ENCODE peak calls at places on chromosome 7, in seven cellular contexts. One of them, this sample, is unnamed.

GRCh38 chr7:19369806-19370205 is 224.6 kb upstream of the FERD3L start:
- DNase-seq in CD4-positive, alpha-beta memory T cell: no peak
- DNase-seq in HCT116: no peak
- DNase-seq in upper lobe of left lung: no peak
- DNase-seq in aorta: no peak
- DNase-seq in tibial nerve: no peak
- DNase-seq in HL-60: no peak
- DNase-seq in this sample: no peak

GRCh38 chr7:2872296-2872874 is 28.3 kb upstream of the GNA12 start:
- DNase-seq in CD4-positive, alpha-beta memory T cell: no peak
- DNase-seq in HCT116: no peak
- DNase-seq in upper lobe of left lung: no peak
- DNase-seq in aorta: no peak
- DNase-seq in tibial nerve: no peak
- DNase-seq in HL-60: no peak
- DNase-seq in this sample: no peak

GRCh38 chr7:150978136-150978789 is at the start of gene KCNH2:
- DNase-seq in CD4-positive, alpha-beta memory T cell: no peak
- DNase-seq in HCT116: no peak
- DNase-seq in upper lobe of left lung: no peak
- DNase-seq in aorta: no peak
- DNase-seq in tibial nerve: no peak
- DNase-seq in HL-60: no peak
- DNase-seq in this sample: peak; percentile 45

GRCh38 chr7:51344406-51344805 is 27.8 kb upstream of the COBL start:
- DNase-seq in CD4-positive, alpha-beta memory T cell: no peak
- DNase-seq in HCT116: no peak
- DNase-seq in upper lobe of left lung: peak; percentile 67
- DNase-seq in aorta: no peak
- DNase-seq in tibial nerve: no peak
- DNase-seq in HL-60: no peak
- DNase-seq in this sample: no peak

GRCh38 chr7:113918946-113919345 is at the start of gene PPP1R3A:
- DNase-seq in CD4-positive, alpha-beta memory T cell: no peak
- DNase-seq in HCT116: no peak
- DNase-seq in upper lobe of left lung: no peak
- DNase-seq in aorta: no peak
- DNase-seq in tibial nerve: no peak
- DNase-seq in HL-60: no peak
- DNase-seq in this sample: no peak

GRCh38 chr7:138684360-138684759 is 16.8 kb downstream of the SVOPL start:
- DNase-seq in CD4-positive, alpha-beta memory T cell: no peak
- DNase-seq in HCT116: no peak
- DNase-seq in upper lobe of left lung: no peak
- DNase-seq in aorta: no peak
- DNase-seq in tibial nerve: no peak
- DNase-seq in HL-60: no peak
- DNase-seq in this sample: no peak

GRCh38 chr7:122137291-122138077 is 6.6 kb downstream of the AASS start:
- DNase-seq in CD4-positive, alpha-beta memory T cell: no peak
- DNase-seq in HCT116: no peak
- DNase-seq in upper lobe of left lung: no peak
- DNase-seq in aorta: no peak
- DNase-seq in tibial nerve: no peak
- DNase-seq in HL-60: no peak
- DNase-seq in this sample: no peak

GRCh38 chr7:28328822-28329615 is 83.3 kb upstream of the CREB5 start:
- DNase-seq in CD4-positive, alpha-beta memory T cell: no peak
- DNase-seq in HCT116: no peak
- DNase-seq in upper lobe of left lung: no peak
- DNase-seq in aorta: no peak
- DNase-seq in tibial nerve: no peak
- DNase-seq in HL-60: no peak
- DNase-seq in this sample: no peak

GRCh38 chr7:91264924-91265681 is 870 bp downstream of the FZD1 start:
- DNase-seq in CD4-positive, alpha-beta memory T cell: no peak
- DNase-seq in HCT116: no peak
- DNase-seq in upper lobe of left lung: peak; percentile 54
- DNase-seq in aorta: peak; percentile 86
- DNase-seq in tibial nerve: peak; percentile 31
- DNase-seq in HL-60: peak; percentile 69
- DNase-seq in this sample: peak; percentile 68

GRCh38 chr7:105222953-105223352 is 165.8 kb downstream of the SRPK2 start:
- DNase-seq in CD4-positive, alpha-beta memory T cell: no peak
- DNase-seq in HCT116: no peak
- DNase-seq in upper lobe of left lung: no peak
- DNase-seq in aorta: no peak
- DNase-seq in tibial nerve: no peak
- DNase-seq in HL-60: no peak
- DNase-seq in this sample: no peak
- H3K27ac ChIP-seq in CD4-positive, alpha-beta memory T cell: no peak overlapping the region
- H3K27ac ChIP-seq in HCT116: no peak overlapping the region
- H3K27ac ChIP-seq in upper lobe of left lung: no peak overlapping the region
- H3K27ac ChIP-seq in aorta: no peak overlapping the region
- H3K27ac ChIP-seq in tibial nerve: no peak overlapping the region
- H3K27ac ChIP-seq in HL-60: no peak overlapping the region
- H3K27ac ChIP-seq in this sample: no peak overlapping the region

GRCh38 chr7:155963356-155963755 is 151.1 kb upstream of the SHH start:
- DNase-seq in CD4-positive, alpha-beta memory T cell: no peak
- DNase-seq in HCT116: no peak
- DNase-seq in upper lobe of left lung: no peak
- DNase-seq in aorta: no peak
- DNase-seq in tibial nerve: no peak
- DNase-seq in HL-60: no peak
- DNase-seq in this sample: no peak

GRCh38 chr7:155962191-155962967 is 150.1 kb upstream of the SHH start:
- DNase-seq in CD4-positive, alpha-beta memory T cell: no peak
- DNase-seq in HCT116: peak; percentile 84
- DNase-seq in upper lobe of left lung: peak; percentile 45
- DNase-seq in aorta: no peak
- DNase-seq in tibial nerve: no peak
- DNase-seq in HL-60: no peak
- DNase-seq in this sample: no peak

GRCh38 chr7:155962968-155963300 is 150.7 kb upstream of the SHH start:
- DNase-seq in CD4-positive, alpha-beta memory T cell: no peak
- DNase-seq in HCT116: no peak
- DNase-seq in upper lobe of left lung: no peak
- DNase-seq in aorta: no peak
- DNase-seq in tibial nerve: no peak
- DNase-seq in HL-60: no peak
- DNase-seq in this sample: no peak

GRCh38 chr7:155959894-155960293 is 147.6 kb upstream of the SHH start:
- DNase-seq in CD4-positive, alpha-beta memory T cell: no peak
- DNase-seq in HCT116: peak; percentile 93
- DNase-seq in upper lobe of left lung: no peak
- DNase-seq in aorta: no peak
- DNase-seq in tibial nerve: no peak
- DNase-seq in HL-60: no peak
- DNase-seq in this sample: no peak

DNA sequence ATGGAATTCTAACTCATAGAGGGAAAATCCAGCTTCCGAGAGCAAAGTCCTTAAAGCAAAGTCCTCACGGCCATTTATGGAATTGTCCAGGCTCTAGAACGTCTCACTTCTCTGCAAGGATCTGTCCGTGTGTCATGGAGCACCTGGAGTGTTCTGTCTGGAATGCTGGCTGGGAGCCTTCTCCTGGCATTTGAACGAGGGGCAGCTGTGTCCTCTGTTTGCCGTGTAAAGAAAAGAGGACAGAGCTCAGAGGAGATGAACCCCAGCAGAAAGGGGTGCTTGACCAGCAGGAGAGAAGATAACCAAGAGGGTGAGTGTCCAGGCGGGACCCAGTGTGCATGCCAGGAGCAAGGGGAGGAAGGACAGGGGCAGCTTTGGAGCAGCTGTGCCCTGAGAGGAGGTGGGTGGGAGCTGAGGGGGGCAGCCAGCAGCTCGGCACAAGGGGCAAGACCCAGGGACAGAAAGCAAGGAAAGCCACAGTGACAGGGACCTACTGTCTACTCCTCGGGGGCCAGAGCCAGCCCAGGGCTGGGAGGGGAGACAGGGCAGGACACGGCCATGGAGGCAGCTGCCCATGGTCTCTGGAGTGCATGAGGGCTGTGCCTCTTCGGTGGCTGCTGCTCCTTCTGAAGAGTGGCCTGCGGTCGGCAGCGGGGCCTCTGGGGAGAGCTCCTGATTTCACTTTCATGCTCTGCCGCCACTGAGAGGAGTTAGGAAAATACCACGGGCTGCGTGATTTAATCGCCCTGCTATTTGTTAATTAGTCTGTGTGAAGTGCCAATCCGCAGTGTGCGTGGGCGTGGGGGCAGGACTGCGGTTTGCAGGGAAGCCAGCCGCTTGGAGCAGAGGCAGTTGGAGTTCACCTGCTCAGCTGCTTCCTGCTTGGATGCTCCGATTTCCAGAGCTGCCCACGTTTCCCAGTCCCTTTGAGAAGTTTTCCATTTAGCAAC is 149.3 kb upstream of the SHH start:
- DNase-seq in CD4-positive, alpha-beta memory T cell: no peak
- DNase-seq in HCT116: peak; percentile 92
- DNase-seq in upper lobe of left lung: peak; percentile 45
- DNase-seq in aorta: no peak
- DNase-seq in tibial nerve: no peak
- DNase-seq in HL-60: no peak
- DNase-seq in this sample: no peak
- H3K27ac ChIP-seq in CD4-positive, alpha-beta memory T cell: no peak overlapping the region
- H3K27ac ChIP-seq in HCT116: peak overlapping the region; percentile 95
- H3K27ac ChIP-seq in upper lobe of left lung: no peak overlapping the region
- H3K27ac ChIP-seq in aorta: no peak overlapping the region
- H3K27ac ChIP-seq in tibial nerve: no peak overlapping the region
- H3K27ac ChIP-seq in HL-60: no peak overlapping the region
- H3K27ac ChIP-seq in this sample: no peak overlapping the region

GRCh38 chr7:602341-603141 is 82.9 kb upstream of the PDGFA start:
- DNase-seq in CD4-positive, alpha-beta memory T cell: no peak
- DNase-seq in HCT116: no peak
- DNase-seq in upper lobe of left lung: peak; percentile 42
- DNase-seq in aorta: peak; percentile 83
- DNase-seq in tibial nerve: no peak
- DNase-seq in HL-60: no peak
- DNase-seq in this sample: no peak

GRCh38 chr7:603152-603941 is 83.7 kb upstream of the PDGFA start:
- DNase-seq in CD4-positive, alpha-beta memory T cell: no peak
- DNase-seq in HCT116: no peak
- DNase-seq in upper lobe of left lung: no peak
- DNase-seq in aorta: peak; percentile 73
- DNase-seq in tibial nerve: no peak
- DNase-seq in HL-60: no peak
- DNase-seq in this sample: no peak

GRCh38 chr7:604038-604883 is 84.6 kb upstream of the PDGFA start:
- DNase-seq in CD4-positive, alpha-beta memory T cell: peak; percentile 91
- DNase-seq in HCT116: no peak
- DNase-seq in upper lobe of left lung: peak; percentile 84
- DNase-seq in aorta: peak; percentile 96
- DNase-seq in tibial nerve: peak; percentile 47
- DNase-seq in HL-60: peak; percentile 35
- DNase-seq in this sample: no peak

GRCh38 chr7:605661-606450 is 86.2 kb upstream of the PDGFA start:
- DNase-seq in CD4-positive, alpha-beta memory T cell: no peak
- DNase-seq in HCT116: no peak
- DNase-seq in upper lobe of left lung: no peak
- DNase-seq in aorta: peak; percentile 62
- DNase-seq in tibial nerve: no peak
- DNase-seq in HL-60: no peak
- DNase-seq in this sample: no peak

DNA sequence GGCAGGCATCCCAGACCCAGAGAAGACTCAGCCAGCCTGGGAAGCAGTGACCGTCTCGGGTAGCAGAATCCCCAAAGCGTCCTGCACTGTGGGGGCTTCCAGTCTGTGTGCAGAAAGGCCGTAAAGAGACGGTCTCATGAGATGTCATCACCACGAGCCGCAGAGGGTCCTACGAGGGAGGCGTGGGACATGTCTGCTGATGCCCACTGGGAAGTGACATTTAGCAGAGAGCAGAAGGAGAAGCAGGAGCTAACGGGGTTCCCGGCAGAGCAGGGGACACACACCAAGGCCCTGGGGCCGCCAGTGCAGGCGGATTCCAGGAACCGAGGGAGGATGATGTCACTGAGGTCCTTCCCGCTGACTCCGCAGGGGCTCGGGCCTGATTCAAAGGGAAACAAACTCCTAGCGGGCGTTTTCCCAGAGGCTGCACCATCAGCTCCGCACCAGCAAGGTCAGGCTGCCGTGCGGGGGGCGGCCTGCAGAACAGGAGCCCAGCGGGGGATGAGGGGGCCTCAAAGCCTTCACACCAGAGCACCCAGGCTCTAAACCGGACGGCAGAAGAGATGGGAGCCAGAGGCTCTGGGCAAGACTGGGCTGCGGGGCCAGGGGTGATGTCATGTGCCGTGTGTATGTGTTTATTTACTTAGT is 85.4 kb upstream of the PDGFA start:
- DNase-seq in CD4-positive, alpha-beta memory T cell: no peak
- DNase-seq in HCT116: no peak
- DNase-seq in upper lobe of left lung: no peak
- DNase-seq in aorta: peak; percentile 79
- DNase-seq in tibial nerve: no peak
- DNase-seq in HL-60: no peak
- DNase-seq in this sample: no peak
- H3K27ac ChIP-seq in CD4-positive, alpha-beta memory T cell: peak overlapping the region; percentile 98
- H3K27ac ChIP-seq in HCT116: no peak overlapping the region
- H3K27ac ChIP-seq in upper lobe of left lung: peak overlapping the region; percentile 95
- H3K27ac ChIP-seq in aorta: peak overlapping the region; percentile 98
- H3K27ac ChIP-seq in tibial nerve: peak overlapping the region; percentile 59
- H3K27ac ChIP-seq in HL-60: no peak overlapping the region
- H3K27ac ChIP-seq in this sample: peak overlapping the region; percentile 78

GRCh38 chr7:24972991-24973390 is 7.0 kb downstream of the OSBPL3 start:
- DNase-seq in CD4-positive, alpha-beta memory T cell: no peak
- DNase-seq in HCT116: no peak
- DNase-seq in upper lobe of left lung: no peak
- DNase-seq in aorta: no peak
- DNase-seq in tibial nerve: no peak
- DNase-seq in HL-60: no peak
- DNase-seq in this sample: no peak

GRCh38 chr7:24972166-24972477 is 7.9 kb downstream of the OSBPL3 start:
- DNase-seq in CD4-positive, alpha-beta memory T cell: no peak
- DNase-seq in HCT116: no peak
- DNase-seq in upper lobe of left lung: no peak
- DNase-seq in aorta: no peak
- DNase-seq in tibial nerve: no peak
- DNase-seq in HL-60: no peak
- DNase-seq in this sample: no peak

GRCh38 chr7:24971333-24972165 is 8.4 kb downstream of the OSBPL3 start:
- DNase-seq in CD4-positive, alpha-beta memory T cell: no peak
- DNase-seq in HCT116: peak; percentile 81
- DNase-seq in upper lobe of left lung: no peak
- DNase-seq in aorta: no peak
- DNase-seq in tibial nerve: no peak
- DNase-seq in HL-60: no peak
- DNase-seq in this sample: no peak

GRCh38 chr7:24968165-24968564 is 11.8 kb downstream of the OSBPL3 start:
- DNase-seq in CD4-positive, alpha-beta memory T cell: no peak
- DNase-seq in HCT116: no peak
- DNase-seq in upper lobe of left lung: no peak
- DNase-seq in aorta: no peak
- DNase-seq in tibial nerve: no peak
- DNase-seq in HL-60: no peak
- DNase-seq in this sample: no peak

GRCh38 chr7:24970676-24971075 is 9.3 kb downstream of the OSBPL3 start:
- DNase-seq in CD4-positive, alpha-beta memory T cell: no peak
- DNase-seq in HCT116: no peak
- DNase-seq in upper lobe of left lung: no peak
- DNase-seq in aorta: no peak
- DNase-seq in tibial nerve: no peak
- DNase-seq in HL-60: no peak
- DNase-seq in this sample: no peak
- H3K27ac ChIP-seq in CD4-positive, alpha-beta memory T cell: no peak overlapping the region
- H3K27ac ChIP-seq in HCT116: peak overlapping the region; percentile 99
- H3K27ac ChIP-seq in upper lobe of left lung: no peak overlapping the region
- H3K27ac ChIP-seq in aorta: no peak overlapping the region
- H3K27ac ChIP-seq in tibial nerve: no peak overlapping the region
- H3K27ac ChIP-seq in HL-60: no peak overlapping the region
- H3K27ac ChIP-seq in this sample: no peak overlapping the region

This sample was measured in substantia nigra.